ENCODE peak calls at places on chromosomes 5 and 9, in five cellular contexts. Z is BE2C, S is foreskin fibroblast, W is SK-N-SH, V is lower leg skin. N is an unnamed sample.
A peak's percentile ranks its signal among the peaks of the same experiment; 100 is the strongest.

GRCh38 chr9:95085861-95086563 is 231.5 kb downstream of the FANCC start:
- DNase-seq in Z (no peak), S (no peak), W (no peak), V (no peak), N (no peak)

GRCh38 chr5:109769597-109770291 is 80.0 kb downstream of the MAN2A1 start:
- DNase-seq in Z (no peak), S (no peak), W (no peak), V (no peak), N (no peak)

GRCh38 chr9:137296214-137297059 is 5.6 kb downstream of the NRARP start:
- DNase-seq in Z (no peak), S (no peak), W (peak; percentile 66), V (no peak), N (no peak)

GRCh38 chr5:107808671-107809137 is 138.0 kb upstream of the EFNA5 start:
- DNase-seq in Z (peak; percentile 87), S (no peak), W (no peak), V (no peak), N (no peak)

GRCh38 chr5:16644301-16644889 is 27.6 kb upstream of the RETREG1 start:
- DNase-seq in Z (no peak), S (no peak), W (no peak), V (no peak), N (no peak)

GRCh38 chr5:110663525-110663924 is 62.9 kb downstream of the TMEM232 start:
- DNase-seq in Z (no peak), S (no peak), W (no peak), V (no peak), N (no peak)

GRCh38 chr9:75108571-75108970 is 20.3 kb downstream of the OSTF1 start:
- DNase-seq in Z (no peak), S (peak; percentile 72), W (no peak), V (no peak), N (peak; percentile 59)

GRCh38 chr5:151900876-151901275 is 23.8 kb downstream of the GLRA1 start:
- DNase-seq in Z (no peak), S (no peak), W (no peak), V (no peak), N (peak; percentile 4)

GRCh38 chr9:133115604-133116345 is 5.3 kb downstream of the RALGDS start:
- DNase-seq in Z (peak; percentile 42), S (peak; percentile 51), W (no peak), V (no peak), N (peak; percentile 46)

GRCh38 chr9:136090768-136091581 is 4.1 kb downstream of the NACC2 start:
- DNase-seq in Z (peak; percentile 20), S (no peak), W (peak; percentile 38), V (no peak), N (no peak)

GRCh38 chr9:128694344-128694743 is 5.3 kb downstream of the SET start:
- DNase-seq in Z (no peak), S (no peak), W (no peak), V (no peak), N (no peak)

GRCh38 chr9:128628471-128629048 is 28.1 kb downstream of the DYNC2I2 start:
- DNase-seq in Z (no peak), S (peak; percentile 41), W (peak; percentile 36), V (no peak), N (no peak)

GRCh38 chr5:19534751-19535150 is 453.2 kb downstream of the CDH18 start:
- DNase-seq in Z (no peak), S (no peak), W (no peak), V (peak; percentile 61), N (no peak)

GRCh38 chr9:134324359-134325095 is 1.7 kb upstream of the RXRA start:
- DNase-seq in Z (no peak), S (peak; percentile 31), W (no peak), V (no peak), N (peak; percentile 50)

GRCh38 chr9:115212832-115213231 is 94.9 kb upstream of the TNC start:
- DNase-seq in Z (no peak), S (no peak), W (no peak), V (no peak), N (no peak)

DNA sequence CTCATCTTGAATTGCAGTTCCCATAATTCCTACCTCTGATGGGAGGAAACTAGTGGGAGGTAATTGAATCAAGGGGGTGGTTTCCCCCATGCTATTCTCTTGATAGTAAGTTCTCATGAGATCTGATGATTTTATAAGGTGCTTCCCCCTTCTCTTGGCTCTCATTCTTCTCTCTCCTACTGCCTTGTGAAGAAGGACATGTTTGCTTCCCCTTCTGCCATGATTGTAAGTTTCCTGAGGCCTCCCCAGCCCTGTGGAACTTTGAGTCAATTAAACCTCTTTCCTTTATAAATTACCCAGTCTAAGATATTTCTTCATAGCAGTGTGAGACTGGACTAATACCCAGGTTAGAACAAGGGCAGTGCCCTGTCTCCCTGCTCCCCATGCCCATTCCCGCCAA is 7.5 kb upstream of the TRIO start:
- DNase-seq in Z (no peak), S (no peak), W (no peak), V (no peak), N (no peak)
- H3K4me3 ChIP-seq in Z (no peak overlapping the region), S (no peak overlapping the region), W (no peak overlapping the region), V (no peak overlapping the region), N (no peak overlapping the region)

GRCh38 chr9:108535526-108535925 is 320.3 kb downstream of the ACTL7B start:
- DNase-seq in Z (peak; percentile 45), S (peak; percentile 30), W (peak; percentile 42), V (no peak), N (no peak)
- TF ChIP-seq CTCF in Z (peak; percentile 68), S (peak; percentile 29), W (peak; percentile 52), V (no peak), N (peak; percentile 32)

DNA sequence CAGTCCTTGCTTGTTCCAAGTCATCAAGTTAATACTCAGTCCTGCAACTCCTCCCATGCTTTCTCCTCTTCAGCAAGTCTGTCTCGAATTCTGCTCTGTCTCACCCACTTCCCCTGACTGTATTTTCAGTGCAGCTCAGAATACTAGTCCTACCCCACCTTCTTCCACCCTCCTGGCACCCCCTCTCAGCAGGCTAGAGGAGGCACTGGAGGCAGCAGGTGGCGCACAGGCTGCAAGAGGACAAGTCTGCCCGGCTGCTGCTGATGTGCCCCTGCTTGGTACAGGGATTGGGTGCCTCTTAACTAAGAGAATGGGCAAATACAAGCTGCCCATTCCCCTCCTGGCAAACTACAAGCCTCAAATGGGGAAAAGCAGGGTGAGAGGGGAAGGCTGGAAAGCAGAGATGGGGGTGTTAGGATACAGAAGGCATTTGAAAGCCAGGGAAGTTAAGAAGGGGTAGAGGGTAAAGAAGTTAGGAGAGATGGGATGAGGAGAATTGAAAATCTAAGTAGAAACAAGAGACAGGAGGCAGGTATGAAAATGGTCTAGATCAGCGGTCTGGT is 5.0 kb downstream of the TLN1 start:
- DNase-seq in Z (no peak), S (peak; percentile 77), W (no peak), V (no peak), N (peak; percentile 68)
- H3K4me3 ChIP-seq in Z (no peak overlapping the region), S (peak overlapping the region; percentile 97), W (no peak overlapping the region), V (no peak overlapping the region), N (peak overlapping the region; percentile 97)

GRCh38 chr9:87336914-87337333 is 160.7 kb upstream of the DAPK1 start:
- DNase-seq in Z (peak; percentile 51), S (peak; percentile 86), W (peak; percentile 60), V (no peak), N (peak; percentile 88)

GRCh38 chr9:87337335-87338074 is 160.2 kb upstream of the DAPK1 start:
- DNase-seq in Z (no peak), S (peak; percentile 54), W (peak; percentile 21), V (no peak), N (peak; percentile 58)

GRCh38 chr9:87334366-87334765 is 163.3 kb upstream of the DAPK1 start:
- DNase-seq in Z (no peak), S (no peak), W (no peak), V (no peak), N (no peak)

GRCh38 chr9:87338075-87338989 is 159.3 kb upstream of the DAPK1 start:
- DNase-seq in Z (no peak), S (no peak), W (peak; percentile 35), V (no peak), N (no peak)

GRCh38 chr9:87336407-87336806 is 161.3 kb upstream of the DAPK1 start:
- DNase-seq in Z (peak; percentile 20), S (peak; percentile 18), W (no peak), V (no peak), N (peak; percentile 50)
- TF ChIP-seq CTCF in Z (no peak), S (no peak), W (no peak), V (no peak), N (peak; percentile 62)

GRCh38 chr9:106890621-106891020 is 27.7 kb downstream of the ZNF462 start:
- DNase-seq in Z (no peak), S (peak; percentile 46), W (no peak), V (no peak), N (no peak)

GRCh38 chr9:106892632-106893031 is 29.7 kb downstream of the ZNF462 start:
- DNase-seq in Z (peak; percentile 68), S (peak; percentile 99), W (peak; percentile 48), V (peak; percentile 68), N (peak; percentile 97)

GRCh38 chr9:106893088-106893487 is 30.1 kb downstream of the ZNF462 start:
- DNase-seq in Z (no peak), S (peak; percentile 80), W (no peak), V (no peak), N (peak; percentile 59)

GRCh38 chr9:106888992-106889631 is 26.1 kb downstream of the ZNF462 start:
- DNase-seq in Z (no peak), S (no peak), W (no peak), V (no peak), N (no peak)

GRCh38 chr9:106891286-106891685 is 28.3 kb downstream of the ZNF462 start:
- DNase-seq in Z (no peak), S (no peak), W (no peak), V (no peak), N (peak; percentile 46)
- H3K4me3 ChIP-seq in Z (no peak overlapping the region), S (no peak overlapping the region), W (no peak overlapping the region), V (no peak overlapping the region), N (no peak overlapping the region)

DNA sequence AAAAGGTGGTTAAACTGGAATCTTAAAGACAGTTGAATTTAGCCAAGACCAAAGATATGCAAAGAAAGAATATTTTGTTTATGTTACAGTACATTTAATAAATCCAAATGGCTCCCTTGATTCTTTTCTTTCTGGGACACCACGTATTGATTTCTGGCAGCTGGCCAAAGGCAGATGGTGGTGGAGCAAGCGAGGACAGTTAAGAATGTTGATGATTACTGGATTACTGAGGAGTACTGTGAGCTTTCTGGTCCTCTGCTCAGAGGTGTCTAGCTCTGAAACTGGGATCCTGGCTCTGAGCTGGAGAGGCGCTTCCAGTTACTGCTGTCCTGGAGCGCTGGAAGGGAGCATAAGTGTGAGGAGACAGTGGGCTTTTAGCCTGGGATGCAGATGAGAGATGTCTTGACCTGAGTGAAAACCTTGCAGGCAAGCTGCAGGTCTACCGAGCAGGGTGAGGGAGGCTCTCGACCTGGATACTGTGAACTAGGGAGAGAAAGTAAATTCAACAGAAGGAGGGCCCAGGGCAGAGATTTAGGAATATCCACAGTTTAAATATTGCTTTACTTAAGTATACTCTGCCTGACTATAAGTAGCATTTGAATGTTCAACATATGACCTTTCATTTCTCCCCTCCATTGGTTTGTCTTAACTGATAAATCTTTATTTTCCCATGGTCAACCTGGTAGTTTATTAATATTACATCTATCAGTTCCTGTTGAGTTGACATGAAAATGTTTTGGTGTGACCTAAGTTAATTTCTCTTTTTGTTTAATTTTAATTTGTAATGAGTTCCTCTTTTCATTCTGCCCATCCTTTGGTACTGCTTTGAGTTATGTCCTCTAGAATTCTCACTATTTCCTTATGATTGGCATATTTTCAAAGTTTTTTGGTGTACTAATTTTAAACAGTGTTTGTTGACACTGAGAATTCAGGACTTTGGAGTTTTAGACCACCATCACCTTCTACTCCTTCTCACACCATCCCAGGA is 3.7 kb downstream of the SYK start:
- DNase-seq in Z (peak; percentile 22), S (no peak), W (peak; percentile 22), V (no peak), N (no peak)
- TF ChIP-seq CTCF in Z (no peak), S (no peak), W (no peak), V (no peak), N (no peak)